ENCODE peak calls at places on chromosomes 5 and 9, in four cellular contexts. One of them, this sample, is unnamed.

GRCh38 chr9:122389195-122389594 is 18.4 kb downstream of the PTGS1 start:
- DNase-seq in IMR-90: no peak
- DNase-seq in skeletal muscle cell: no peak
- DNase-seq in tibial nerve: no peak
- DNase-seq in this sample: no peak

GRCh38 chr9:75130621-75131020 is 42.3 kb downstream of the OSTF1 start:
- DNase-seq in tibial nerve: no peak
- DNase-seq in IMR-90: peak; percentile 66
- DNase-seq in skeletal muscle cell: no peak
- DNase-seq in this sample: no peak

GRCh38 chr9:18343799-18344198 is 130.2 kb upstream of the ADAMTSL1 start:
- DNase-seq in IMR-90: peak; percentile 68
- DNase-seq in skeletal muscle cell: no peak
- DNase-seq in tibial nerve: no peak
- DNase-seq in this sample: no peak

GRCh38 chr9:113131689-113132151 is 19.1 kb upstream of the SLC31A2 start:
- DNase-seq in IMR-90: peak; percentile 37
- DNase-seq in tibial nerve: no peak
- DNase-seq in skeletal muscle cell: no peak
- DNase-seq in this sample: no peak

GRCh38 chr9:121744002-121744686 is 92.7 kb downstream of the DAB2IP start:
- DNase-seq in tibial nerve: peak; percentile 52
- DNase-seq in skeletal muscle cell: no peak
- DNase-seq in IMR-90: peak; percentile 43
- DNase-seq in this sample: peak; percentile 62

GRCh38 chr5:114010362-114010761 is 351.5 kb upstream of the KCNN2 start:
- DNase-seq in skeletal muscle cell: peak; percentile 14
- DNase-seq in tibial nerve: no peak
- DNase-seq in IMR-90: peak; percentile 87
- DNase-seq in this sample: no peak

GRCh38 chr5:111070272-111071134 is 1.0 kb upstream of the TSLP start:
- DNase-seq in tibial nerve: no peak
- DNase-seq in IMR-90: no peak
- DNase-seq in skeletal muscle cell: no peak
- DNase-seq in this sample: peak; percentile 31

GRCh38 chr5:132754947-132755346 is 7.7 kb downstream of the CCNI2 start:
- DNase-seq in IMR-90: peak; percentile 51
- DNase-seq in tibial nerve: no peak
- DNase-seq in skeletal muscle cell: no peak
- DNase-seq in this sample: no peak

GRCh38 chr5:123951204-123951977 is 439.4 kb downstream of the CSNK1G3 start:
- DNase-seq in skeletal muscle cell: peak; percentile 97
- DNase-seq in tibial nerve: no peak
- DNase-seq in IMR-90: peak; percentile 96
- DNase-seq in this sample: no peak

GRCh38 chr5:127844631-127845030 is 141.4 kb downstream of the CCDC192 start:
- DNase-seq in tibial nerve: no peak
- DNase-seq in skeletal muscle cell: no peak
- DNase-seq in IMR-90: no peak
- DNase-seq in this sample: peak; percentile 57

GRCh38 chr5:177300236-177300880 is 3.2 kb downstream of the RAB24 start:
- DNase-seq in skeletal muscle cell: peak; percentile 33
- DNase-seq in IMR-90: peak; percentile 80
- DNase-seq in tibial nerve: no peak
- DNase-seq in this sample: no peak

GRCh38 chr5:145554399-145554798 is 280.7 kb downstream of the PRELID2 start:
- DNase-seq in tibial nerve: no peak
- DNase-seq in skeletal muscle cell: peak; percentile 25
- DNase-seq in IMR-90: peak; percentile 73
- DNase-seq in this sample: no peak

GRCh38 chr9:94993141-94993820 is 266.8 kb downstream of the AOPEP start:
- DNase-seq in tibial nerve: no peak
- DNase-seq in IMR-90: no peak
- DNase-seq in skeletal muscle cell: no peak
- DNase-seq in this sample: no peak

GRCh38 chr9:71725590-71726338 is 42.5 kb downstream of the CEMIP2 start:
- DNase-seq in IMR-90: peak; percentile 90
- DNase-seq in skeletal muscle cell: no peak
- DNase-seq in tibial nerve: no peak
- DNase-seq in this sample: no peak

GRCh38 chr5:160260881-160261815 is 31.8 kb downstream of the FABP6 start:
- DNase-seq in IMR-90: peak; percentile 99
- DNase-seq in skeletal muscle cell: peak; percentile 48
- DNase-seq in tibial nerve: no peak
- DNase-seq in this sample: no peak

GRCh38 chr5:152072076-152072475 is 147.4 kb upstream of the GLRA1 start:
- DNase-seq in skeletal muscle cell: no peak
- DNase-seq in tibial nerve: no peak
- DNase-seq in IMR-90: no peak
- DNase-seq in this sample: no peak

GRCh38 chr5:83204651-83205050 is 127.3 kb downstream of the XRCC4 start:
- DNase-seq in IMR-90: no peak
- DNase-seq in skeletal muscle cell: no peak
- DNase-seq in tibial nerve: no peak
- DNase-seq in this sample: no peak

GRCh38 chr9:68574150-68574549 is 33.5 kb upstream of the TMEM252 start:
- DNase-seq in skeletal muscle cell: no peak
- DNase-seq in tibial nerve: no peak
- DNase-seq in IMR-90: no peak
- DNase-seq in this sample: no peak

GRCh38 chr5:32222723-32223470 is 48.8 kb upstream of the GOLPH3 start:
- DNase-seq in tibial nerve: no peak
- DNase-seq in IMR-90: peak; percentile 29
- DNase-seq in skeletal muscle cell: no peak
- DNase-seq in this sample: no peak

GRCh38 chr9:128405780-128406171 is 14.9 kb upstream of the CERCAM start:
- DNase-seq in tibial nerve: no peak
- DNase-seq in IMR-90: no peak
- DNase-seq in skeletal muscle cell: no peak
- DNase-seq in this sample: no peak

GRCh38 chr5:139821806-139822552 is 26.4 kb downstream of the PSD2 start:
- DNase-seq in IMR-90: no peak
- DNase-seq in skeletal muscle cell: no peak
- DNase-seq in tibial nerve: no peak
- DNase-seq in this sample: no peak

GRCh38 chr5:113201715-113202114 is 225.1 kb downstream of the DCP2 start:
- DNase-seq in skeletal muscle cell: no peak
- DNase-seq in tibial nerve: no peak
- DNase-seq in IMR-90: no peak
- DNase-seq in this sample: no peak

GRCh38 chr5:32710859-32711692 is at the start of gene NPR3:
- DNase-seq in IMR-90: peak; percentile 66
- DNase-seq in tibial nerve: no peak
- DNase-seq in skeletal muscle cell: peak; percentile 60
- DNase-seq in this sample: no peak

GRCh38 chr5:36790847-36791246 is 85.7 kb upstream of the NIPBL start:
- DNase-seq in IMR-90: peak; percentile 7
- DNase-seq in tibial nerve: no peak
- DNase-seq in skeletal muscle cell: no peak
- DNase-seq in this sample: no peak

GRCh38 chr5:137621861-137622823 is 113.7 kb downstream of the KLHL3 start:
- DNase-seq in tibial nerve: no peak
- DNase-seq in skeletal muscle cell: no peak
- DNase-seq in IMR-90: peak; percentile 45
- DNase-seq in this sample: no peak

GRCh38 chr5:61309115-61309514 is 22.9 kb upstream of the ZSWIM6 start:
- DNase-seq in skeletal muscle cell: no peak
- DNase-seq in IMR-90: no peak
- DNase-seq in tibial nerve: no peak
- DNase-seq in this sample: no peak

GRCh38 chr5:42691413-42691861 is 65.2 kb upstream of the CCDC152 start:
- DNase-seq in skeletal muscle cell: peak; percentile 24
- DNase-seq in tibial nerve: no peak
- DNase-seq in IMR-90: peak; percentile 11
- DNase-seq in this sample: no peak

GRCh38 chr5:98492258-98492657 is 281.2 kb upstream of the RGMB start:
- DNase-seq in skeletal muscle cell: no peak
- DNase-seq in tibial nerve: no peak
- DNase-seq in IMR-90: no peak
- DNase-seq in this sample: no peak

GRCh38 chr5:159805021-159805420 is 111.3 kb upstream of the ADRA1B start:
- DNase-seq in skeletal muscle cell: no peak
- DNase-seq in IMR-90: no peak
- DNase-seq in tibial nerve: no peak
- DNase-seq in this sample: no peak

GRCh38 chr9:37293664-37294524 is 128.6 kb upstream of the GRHPR start:
- DNase-seq in skeletal muscle cell: peak; percentile 48
- DNase-seq in IMR-90: peak; percentile 32
- DNase-seq in tibial nerve: no peak
- DNase-seq in this sample: no peak

DNA sequence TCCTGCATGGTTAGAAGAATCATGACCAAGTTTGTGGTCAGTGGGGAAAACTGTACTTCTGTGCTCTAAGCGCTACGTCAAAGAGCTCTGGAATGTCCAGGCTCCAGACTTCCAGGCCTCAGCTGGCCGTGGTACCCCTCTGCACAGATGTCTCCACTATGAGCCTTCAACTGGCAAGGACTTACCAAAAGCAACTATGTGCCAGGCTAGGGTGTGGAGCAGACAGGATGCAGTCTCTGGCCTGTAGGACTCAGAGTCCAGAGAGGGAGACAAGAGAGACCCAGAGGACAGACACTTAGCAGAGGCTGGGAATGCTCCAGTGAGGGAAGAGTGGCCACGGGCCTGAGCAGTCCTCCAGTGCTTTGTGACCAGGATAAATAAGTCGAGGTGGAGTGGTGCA is 31.0 kb upstream of the TCF7 start:
- DNase-seq in IMR-90: peak; percentile 12
- DNase-seq in skeletal muscle cell: no peak
- DNase-seq in tibial nerve: no peak
- DNase-seq in this sample: no peak
- H3K4me3 ChIP-seq in IMR-90: no peak overlapping the region
- H3K4me3 ChIP-seq in skeletal muscle cell: no peak overlapping the region
- H3K4me3 ChIP-seq in tibial nerve: no peak overlapping the region
- H3K4me3 ChIP-seq in this sample: no peak overlapping the region

DNA sequence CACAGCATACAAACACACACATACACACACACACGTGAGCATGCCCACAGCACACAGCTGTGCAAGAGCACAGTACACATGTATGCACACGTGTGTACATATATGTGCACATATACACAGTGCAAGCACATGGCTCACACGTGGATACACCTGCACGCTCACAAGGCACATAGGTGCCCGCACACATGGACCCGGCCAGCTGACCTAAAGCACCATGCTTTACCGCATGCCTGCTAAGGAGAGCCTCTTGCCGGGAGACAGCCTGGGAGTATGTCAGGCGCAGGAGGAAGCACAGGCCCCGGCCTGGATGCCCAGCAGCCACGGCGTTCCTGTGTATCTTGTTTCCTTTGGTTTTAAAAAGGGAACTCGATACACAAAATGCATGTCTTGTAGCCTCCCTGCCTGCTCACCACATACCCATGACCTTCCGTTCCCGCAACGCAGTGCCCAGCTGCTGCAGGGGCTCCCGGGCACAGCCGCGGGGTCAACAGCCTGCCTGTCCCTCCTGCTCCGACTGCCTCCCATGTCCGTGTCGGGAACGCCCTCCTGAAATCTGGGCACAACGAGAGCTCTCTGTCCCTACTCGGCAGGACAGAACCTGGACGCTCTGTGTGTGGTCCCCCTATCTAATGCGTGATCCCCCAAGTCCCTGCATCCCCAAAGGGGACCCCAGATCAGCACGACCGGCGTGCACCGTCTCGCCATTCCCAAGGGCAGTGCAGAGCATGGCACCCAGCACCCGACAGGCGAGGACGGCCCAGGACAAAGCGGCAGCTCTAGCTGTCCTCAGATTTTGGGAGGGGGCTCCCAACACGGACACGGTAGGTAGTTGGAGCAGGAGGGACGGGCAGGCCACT is 3.6 kb downstream of the SLC12A7 start:
- DNase-seq in tibial nerve: no peak
- DNase-seq in IMR-90: no peak
- DNase-seq in skeletal muscle cell: no peak
- DNase-seq in this sample: no peak
- H3K4me3 ChIP-seq in tibial nerve: no peak overlapping the region
- H3K4me3 ChIP-seq in IMR-90: no peak overlapping the region
- H3K4me3 ChIP-seq in skeletal muscle cell: no peak overlapping the region
- H3K4me3 ChIP-seq in this sample: peak overlapping the region; percentile 29

DNA sequence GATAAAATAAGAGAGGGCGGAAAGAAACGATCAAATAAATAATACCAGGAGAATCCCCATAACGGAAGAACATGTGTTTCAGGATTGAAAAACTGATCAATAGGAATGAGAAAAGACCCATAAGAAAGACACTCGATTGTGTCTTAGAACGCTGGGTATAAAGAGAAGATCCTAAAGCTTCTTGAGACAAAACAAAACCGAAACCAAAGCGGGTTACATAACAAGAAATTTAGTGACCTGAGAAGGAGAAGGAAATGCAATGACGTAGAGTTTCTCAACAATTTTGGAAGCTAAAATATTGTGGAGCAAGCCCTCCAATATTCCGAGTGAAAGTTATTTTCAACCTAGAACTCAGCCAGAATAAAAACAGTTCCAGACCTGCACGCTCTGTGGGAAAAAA is 81.8 kb upstream of the FREM1 start:
- DNase-seq in IMR-90: no peak
- DNase-seq in tibial nerve: no peak
- DNase-seq in skeletal muscle cell: no peak
- DNase-seq in this sample: no peak
- H3K4me3 ChIP-seq in IMR-90: no peak overlapping the region
- H3K4me3 ChIP-seq in tibial nerve: no peak overlapping the region
- H3K4me3 ChIP-seq in skeletal muscle cell: peak overlapping the region; percentile 60
- H3K4me3 ChIP-seq in this sample: peak overlapping the region; percentile 78

GRCh38 chr9:127231666-127232065 is 32.9 kb upstream of the GARNL3 start:
- DNase-seq in IMR-90: no peak
- DNase-seq in tibial nerve: no peak
- DNase-seq in skeletal muscle cell: no peak
- DNase-seq in this sample: no peak

GRCh38 chr9:127232833-127233549 is 31.6 kb upstream of the GARNL3 start:
- DNase-seq in skeletal muscle cell: no peak
- DNase-seq in IMR-90: no peak
- DNase-seq in tibial nerve: no peak
- DNase-seq in this sample: no peak

GRCh38 chr9:127229691-127230417 is 34.7 kb upstream of the GARNL3 start:
- DNase-seq in skeletal muscle cell: no peak
- DNase-seq in IMR-90: no peak
- DNase-seq in tibial nerve: no peak
- DNase-seq in this sample: no peak

GRCh38 chr9:127237801-127238200 is 26.8 kb upstream of the GARNL3 start:
- DNase-seq in tibial nerve: no peak
- DNase-seq in IMR-90: no peak
- DNase-seq in skeletal muscle cell: no peak
- DNase-seq in this sample: no peak

GRCh38 chr9:127233582-127234350 is 30.8 kb upstream of the GARNL3 start:
- DNase-seq in skeletal muscle cell: no peak
- DNase-seq in tibial nerve: no peak
- DNase-seq in IMR-90: no peak
- DNase-seq in this sample: no peak
- H3K4me3 ChIP-seq in skeletal muscle cell: no peak overlapping the region
- H3K4me3 ChIP-seq in tibial nerve: no peak overlapping the region
- H3K4me3 ChIP-seq in IMR-90: no peak overlapping the region
- H3K4me3 ChIP-seq in this sample: no peak overlapping the region

DNA sequence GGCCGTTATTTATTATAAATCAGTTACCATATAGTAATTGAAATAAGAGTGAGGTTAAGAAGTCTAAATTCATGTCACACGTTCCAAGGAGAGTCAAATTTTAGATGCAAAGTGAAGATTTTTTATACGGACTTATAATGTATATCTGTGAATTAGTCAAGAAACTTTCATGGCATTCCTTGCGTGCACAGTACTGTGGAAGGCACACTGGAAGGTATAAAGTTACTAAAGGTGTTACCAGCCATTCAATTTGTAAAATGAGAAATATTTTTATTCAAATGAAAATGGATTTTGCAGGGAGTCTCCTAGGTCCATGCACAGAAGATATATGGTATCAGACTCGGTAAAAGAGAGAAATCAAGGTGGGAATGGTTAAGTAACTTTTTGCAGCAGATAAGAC is 408.1 kb upstream of the CTNND2 start:
- DNase-seq in tibial nerve: no peak
- DNase-seq in IMR-90: no peak
- DNase-seq in skeletal muscle cell: no peak
- DNase-seq in this sample: no peak
- H3K4me3 ChIP-seq in tibial nerve: no peak overlapping the region
- H3K4me3 ChIP-seq in IMR-90: no peak overlapping the region
- H3K4me3 ChIP-seq in skeletal muscle cell: no peak overlapping the region
- H3K4me3 ChIP-seq in this sample: no peak overlapping the region

This sample was measured in dorsolateral prefrontal cortex.